ENCODE peak calls at places on chromosome 9, in four cellular contexts. F, M, W and I are unnamed samples.

GRCh38 chr9:114346146-114346545 is 16.5 kb downstream of the ORM2 start:
- DNase-seq in M (no peak), W (no peak), F (no peak), I (no peak)

GRCh38 chr9:113456235-113456634 is 7.3 kb upstream of the RGS3 start:
- DNase-seq in F (no peak), M (no peak), W (no peak), I (peak)

GRCh38 chr9:19154135-19154612 is 26.9 kb upstream of the PLIN2 start:
- DNase-seq in F (no peak), M (no peak), W (peak), I (peak)

GRCh38 chr9:129237195-129237611 is 59.1 kb upstream of the IER5L start:
- DNase-seq in F (no peak), M (no peak), W (peak), I (no peak)

GRCh38 chr9:112955550-112955949 is 56.4 kb downstream of the ZNF883 start:
- DNase-seq in W (no peak), M (no peak), F (no peak), I (no peak)

GRCh38 chr9:115633099-115633498 is 515.1 kb upstream of the TNC start:
- DNase-seq in F (no peak), M (no peak), W (no peak), I (no peak)

GRCh38 chr9:131015876-131016397 is 7.0 kb downstream of the LAMC3 start:
- DNase-seq in W (no peak), M (no peak), F (no peak), I (no peak)

GRCh38 chr9:103889989-103890388 is 204.1 kb upstream of the SMC2 start:
- DNase-seq in W (no peak), F (no peak), M (no peak), I (no peak)

GRCh38 chr9:110013064-110013463 is 194.9 kb downstream of the C9orf152 start:
- DNase-seq in F (no peak), M (no peak), W (no peak), I (no peak)

DNA sequence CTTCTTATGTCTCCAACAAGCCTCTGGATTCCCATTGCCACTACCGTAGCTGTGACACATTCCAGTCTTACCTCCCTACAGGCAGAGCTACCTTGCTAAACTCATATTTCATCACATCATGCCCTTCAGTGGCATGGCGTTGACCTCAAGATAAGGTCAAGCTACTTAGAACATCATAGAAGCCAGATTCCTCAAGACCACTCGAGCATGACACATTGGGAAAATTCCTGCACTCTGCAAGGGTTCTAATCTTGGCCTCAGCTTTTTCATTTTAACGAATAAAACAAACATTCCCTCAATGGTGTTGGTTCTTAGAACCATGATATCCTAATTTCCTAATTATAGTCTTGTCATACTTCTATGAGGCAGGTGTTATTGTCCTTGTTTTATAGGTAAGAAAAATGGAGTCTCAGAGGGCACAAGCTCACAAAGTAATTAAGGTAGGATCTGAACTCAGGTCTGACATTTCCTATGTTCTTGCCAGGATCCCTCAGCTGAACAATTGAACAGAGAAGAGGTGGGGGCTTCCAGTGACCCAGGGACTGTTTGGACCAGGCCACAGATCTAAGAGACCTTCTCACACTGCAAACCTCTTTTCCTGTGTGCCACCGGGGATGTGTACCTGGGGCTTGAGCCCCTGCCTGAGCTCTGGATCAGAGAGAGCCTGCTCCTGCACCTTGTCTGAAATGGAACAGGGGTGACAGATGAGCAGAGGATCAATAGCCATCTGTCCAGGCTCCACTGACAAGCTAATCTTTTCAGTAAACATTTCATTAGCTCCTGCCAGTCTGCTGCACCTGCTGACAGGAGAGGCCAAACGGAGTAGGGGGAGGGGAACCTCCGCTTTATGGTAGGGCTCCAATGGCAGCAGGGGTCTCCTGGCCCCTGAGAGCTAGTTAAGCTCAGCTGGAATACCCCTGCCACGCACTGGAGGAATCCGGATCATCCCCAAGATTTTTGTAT is 49.3 kb downstream of the ALG2 start:
- DNase-seq in F (no peak), W (no peak), M (no peak), I (peak)
- TF ChIP-seq ZNF274 in F (no peak), W (no peak), M (no peak), I (no peak)

GRCh38 chr9:8553444-8553843 is 753.9 kb upstream of the DMAC1 start:
- DNase-seq in W (no peak), M (no peak), F (no peak), I (no peak)

GRCh38 chr9:8558176-8558575 is 758.6 kb upstream of the DMAC1 start:
- DNase-seq in W (no peak), F (no peak), M (no peak), I (no peak)

GRCh38 chr9:8555767-8556500 is 756.4 kb upstream of the DMAC1 start:
- DNase-seq in W (no peak), M (no peak), F (no peak), I (no peak)

DNA sequence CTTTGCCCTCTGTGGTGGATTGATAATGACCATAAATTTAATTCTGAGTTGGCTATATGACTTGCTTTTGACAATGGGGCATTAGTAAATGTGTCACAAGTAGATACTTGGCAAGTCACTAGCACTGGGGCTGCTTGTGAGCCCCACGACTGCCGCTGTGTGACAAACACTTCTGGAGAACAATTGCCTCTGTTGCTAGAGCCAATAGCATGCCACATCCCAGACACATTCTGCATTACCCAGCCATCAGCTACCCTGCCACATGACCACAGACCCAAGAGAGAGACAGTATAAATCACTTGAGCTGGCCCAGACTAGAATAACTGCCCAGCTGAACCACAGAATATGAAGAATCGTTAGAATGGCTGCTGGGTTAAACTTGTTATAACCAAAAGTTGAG is 753.2 kb upstream of the DMAC1 start:
- DNase-seq in W (no peak), M (no peak), F (no peak), I (no peak)
- TF ChIP-seq FOSL1 in W (no peak), M (no peak), F (no peak), I (no peak)

GRCh38 chr9:89808801-89809200 is 204.0 kb downstream of the GADD45G start:
- DNase-seq in W (no peak), M (no peak), F (no peak), I (no peak)

GRCh38 chr9:89812556-89813181 is 207.9 kb downstream of the GADD45G start:
- DNase-seq in M (no peak), W (no peak), F (no peak), I (no peak)

GRCh38 chr9:89811896-89812450 is 207.2 kb downstream of the GADD45G start:
- DNase-seq in W (no peak), M (no peak), F (no peak), I (no peak)

GRCh38 chr9:89811356-89811755 is 206.5 kb downstream of the GADD45G start:
- DNase-seq in M (no peak), W (no peak), F (no peak), I (no peak)

GRCh38 chr9:89810434-89810833 is 205.6 kb downstream of the GADD45G start:
- DNase-seq in W (no peak), F (no peak), M (no peak), I (no peak)
- TF ChIP-seq ZNF274 in W (no peak), F (no peak), M (no peak), I (no peak)

DNA sequence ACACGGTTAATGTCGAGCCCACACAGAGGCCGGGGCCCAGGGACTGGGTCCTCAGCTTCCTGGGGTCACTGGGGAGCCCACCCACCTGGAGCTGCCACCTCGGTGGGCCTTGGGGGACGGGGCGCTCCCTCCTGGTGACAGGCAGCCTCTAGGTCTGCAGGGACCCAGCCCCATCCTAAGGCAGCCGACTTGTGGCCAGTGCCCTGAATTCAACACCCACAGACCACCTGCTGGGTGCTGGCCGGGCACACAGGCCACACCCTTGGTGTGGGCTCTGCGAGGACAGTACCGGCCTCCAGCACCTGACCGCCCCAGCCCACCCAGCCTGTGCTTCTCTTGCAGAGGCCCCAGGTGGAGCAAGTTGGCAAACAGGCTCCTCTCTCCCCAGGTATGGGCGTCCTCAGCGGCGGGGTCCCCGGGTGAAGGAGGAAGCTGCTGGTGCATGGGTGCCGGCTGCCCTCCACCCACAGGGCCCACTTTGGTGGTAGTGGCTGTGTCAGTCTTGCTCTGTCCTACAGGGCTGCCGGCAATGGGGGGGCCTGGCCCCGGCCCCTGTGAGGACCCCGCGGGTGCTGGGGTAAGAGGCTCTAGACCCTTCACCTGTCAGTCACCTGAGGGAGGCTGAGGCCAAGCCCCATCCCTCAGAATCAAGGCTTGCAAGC is 8.3 kb downstream of the ENTPD8 start:
- DNase-seq in M (no peak), W (no peak), F (no peak), I (no peak)
- TF ChIP-seq FOSL1 in M (no peak), W (no peak), F (no peak), I (no peak)

GRCh38 chr9:85884236-85884635 is 56.7 kb upstream of the NAA35 start:
- DNase-seq in M (no peak), W (no peak), F (no peak), I (no peak)
- TF ChIP-seq ZNF274 in M (no peak), W (no peak), F (no peak), I (no peak)

GRCh38 chr9:17658237-17658636 is 79.4 kb downstream of the SH3GL2 start:
- DNase-seq in W (no peak), F (no peak), M (no peak), I (no peak)
- TF ChIP-seq FOSL1 in W (no peak), F (no peak), M (no peak), I (no peak)